ENCODE peak calls at places on chromosomes 1 and 21, in five cellular contexts. One of them, this sample, is unnamed.

GRCh38 chr1:210797422-210797821 is 336.5 kb downstream of the KCNH1 start:
- DNase-seq in K562: no peak
- DNase-seq in HepG2: no peak
- DNase-seq in H1: no peak
- DNase-seq in A549: no peak
- DNase-seq in this sample: no peak

GRCh38 chr1:119822406-119822805 is 11.1 kb upstream of the REG4 start:
- DNase-seq in K562: no peak
- DNase-seq in A549: no peak
- DNase-seq in H1: no peak
- DNase-seq in HepG2: no peak
- DNase-seq in this sample: no peak

GRCh38 chr1:218297867-218298266 is 12.8 kb downstream of the RRP15 start:
- DNase-seq in A549: no peak
- DNase-seq in HepG2: no peak
- DNase-seq in H1: no peak
- DNase-seq in K562: no peak
- DNase-seq in this sample: no peak

GRCh38 chr21:25342811-25343210 is 264.5 kb downstream of the MRPL39 start:
- DNase-seq in A549: no peak
- DNase-seq in K562: no peak
- DNase-seq in HepG2: no peak
- DNase-seq in H1: no peak
- DNase-seq in this sample: no peak

GRCh38 chr1:8987881-8988617 is 38.2 kb downstream of the SLC2A7 start:
- DNase-seq in HepG2: no peak
- DNase-seq in A549: peak; percentile 44
- DNase-seq in K562: peak; percentile 84
- DNase-seq in H1: no peak
- DNase-seq in this sample: peak; percentile 64

GRCh38 chr1:247528812-247529474 is 7.3 kb downstream of the OR2C3 start:
- DNase-seq in K562: no peak
- DNase-seq in A549: no peak
- DNase-seq in HepG2: no peak
- DNase-seq in H1: no peak
- DNase-seq in this sample: no peak

GRCh38 chr1:101436100-101436511 is 199.3 kb downstream of the S1PR1 start:
- DNase-seq in HepG2: no peak
- DNase-seq in H1: no peak
- DNase-seq in K562: no peak
- DNase-seq in A549: no peak
- DNase-seq in this sample: no peak

GRCh38 chr1:237873487-237873927 is 17.2 kb downstream of the ZP4 start:
- DNase-seq in H1: peak; percentile 47
- DNase-seq in A549: peak; percentile 52
- DNase-seq in K562: no peak
- DNase-seq in HepG2: no peak
- DNase-seq in this sample: no peak

GRCh38 chr1:166079276-166079675 is 87.5 kb downstream of the FAM78B start:
- DNase-seq in A549: no peak
- DNase-seq in K562: no peak
- DNase-seq in H1: no peak
- DNase-seq in HepG2: no peak
- DNase-seq in this sample: no peak

GRCh38 chr1:230327892-230328284 is 98.2 kb downstream of the PGBD5 start:
- DNase-seq in HepG2: no peak
- DNase-seq in K562: no peak
- DNase-seq in A549: peak; percentile 28
- DNase-seq in H1: no peak
- DNase-seq in this sample: no peak

GRCh38 chr1:36842448-36842847 is 191.9 kb downstream of the GRIK3 start:
- DNase-seq in K562: no peak
- DNase-seq in H1: no peak
- DNase-seq in A549: no peak
- DNase-seq in HepG2: no peak
- DNase-seq in this sample: no peak

GRCh38 chr21:43850728-43851295 is 14.2 kb upstream of the AGPAT3 start:
- DNase-seq in A549: no peak
- DNase-seq in HepG2: no peak
- DNase-seq in K562: no peak
- DNase-seq in H1: no peak
- DNase-seq in this sample: no peak

GRCh38 chr1:202281316-202282016 is 60.3 kb downstream of the UBE2T start:
- DNase-seq in A549: no peak
- DNase-seq in HepG2: no peak
- DNase-seq in H1: no peak
- DNase-seq in K562: no peak
- DNase-seq in this sample: peak; percentile 63

GRCh38 chr1:248905949-248906740 is at the start of gene PGBD2:
- DNase-seq in H1: peak; percentile 81
- DNase-seq in HepG2: peak; percentile 81
- DNase-seq in A549: peak; percentile 96
- DNase-seq in K562: peak; percentile 98
- DNase-seq in this sample: peak; percentile 93

GRCh38 chr1:62391369-62391971 is 45.4 kb upstream of the USP1 start:
- DNase-seq in A549: no peak
- DNase-seq in HepG2: peak; percentile 62
- DNase-seq in K562: peak; percentile 52
- DNase-seq in H1: peak; percentile 23
- DNase-seq in this sample: peak; percentile 5

GRCh38 chr1:77392486-77392885 is 110.7 kb downstream of the AK5 start:
- DNase-seq in K562: no peak
- DNase-seq in HepG2: no peak
- DNase-seq in H1: no peak
- DNase-seq in A549: no peak
- DNase-seq in this sample: peak; percentile 48

GRCh38 chr1:27391511-27392095 is 819 bp upstream of the GPR3 start:
- DNase-seq in HepG2: peak; percentile 29
- DNase-seq in H1: no peak
- DNase-seq in K562: peak; percentile 64
- DNase-seq in A549: peak; percentile 28
- DNase-seq in this sample: peak; percentile 47

GRCh38 chr1:31765041-31765467 is 914 bp upstream of the ADGRB2 start:
- DNase-seq in HepG2: no peak
- DNase-seq in H1: no peak
- DNase-seq in A549: peak; percentile 65
- DNase-seq in K562: peak; percentile 45
- DNase-seq in this sample: peak; percentile 25

GRCh38 chr1:193211539-193211938 is 25.1 kb upstream of the B3GALT2 start:
- DNase-seq in K562: no peak
- DNase-seq in HepG2: peak; percentile 25
- DNase-seq in A549: peak; percentile 81
- DNase-seq in H1: no peak
- DNase-seq in this sample: peak; percentile 11

GRCh38 chr1:193417420-193417819 is 231.0 kb upstream of the B3GALT2 start:
- DNase-seq in HepG2: no peak
- DNase-seq in K562: no peak
- DNase-seq in A549: peak; percentile 11
- DNase-seq in H1: no peak
- DNase-seq in this sample: no peak

GRCh38 chr1:244952940-244953339 is 88.6 kb upstream of the HNRNPU start:
- DNase-seq in HepG2: no peak
- DNase-seq in A549: peak; percentile 88
- DNase-seq in K562: no peak
- DNase-seq in H1: no peak
- DNase-seq in this sample: no peak

GRCh38 chr1:202802998-202803932 is 5.0 kb downstream of the KDM5B start:
- DNase-seq in A549: peak; percentile 75
- DNase-seq in HepG2: no peak
- DNase-seq in H1: no peak
- DNase-seq in K562: no peak
- DNase-seq in this sample: peak; percentile 10

GRCh38 chr1:102595106-102595505 is 513.2 kb downstream of the COL11A1 start:
- DNase-seq in A549: no peak
- DNase-seq in HepG2: no peak
- DNase-seq in K562: no peak
- DNase-seq in H1: no peak
- DNase-seq in this sample: no peak

GRCh38 chr1:3061981-3062615 is 6.9 kb upstream of the PRDM16 start:
- DNase-seq in H1: no peak
- DNase-seq in A549: no peak
- DNase-seq in K562: no peak
- DNase-seq in HepG2: no peak
- DNase-seq in this sample: no peak

GRCh38 chr1:204874274-204874673 is 3.6 kb downstream of the NFASC start:
- DNase-seq in H1: no peak
- DNase-seq in HepG2: no peak
- DNase-seq in A549: no peak
- DNase-seq in K562: no peak
- DNase-seq in this sample: no peak

DNA sequence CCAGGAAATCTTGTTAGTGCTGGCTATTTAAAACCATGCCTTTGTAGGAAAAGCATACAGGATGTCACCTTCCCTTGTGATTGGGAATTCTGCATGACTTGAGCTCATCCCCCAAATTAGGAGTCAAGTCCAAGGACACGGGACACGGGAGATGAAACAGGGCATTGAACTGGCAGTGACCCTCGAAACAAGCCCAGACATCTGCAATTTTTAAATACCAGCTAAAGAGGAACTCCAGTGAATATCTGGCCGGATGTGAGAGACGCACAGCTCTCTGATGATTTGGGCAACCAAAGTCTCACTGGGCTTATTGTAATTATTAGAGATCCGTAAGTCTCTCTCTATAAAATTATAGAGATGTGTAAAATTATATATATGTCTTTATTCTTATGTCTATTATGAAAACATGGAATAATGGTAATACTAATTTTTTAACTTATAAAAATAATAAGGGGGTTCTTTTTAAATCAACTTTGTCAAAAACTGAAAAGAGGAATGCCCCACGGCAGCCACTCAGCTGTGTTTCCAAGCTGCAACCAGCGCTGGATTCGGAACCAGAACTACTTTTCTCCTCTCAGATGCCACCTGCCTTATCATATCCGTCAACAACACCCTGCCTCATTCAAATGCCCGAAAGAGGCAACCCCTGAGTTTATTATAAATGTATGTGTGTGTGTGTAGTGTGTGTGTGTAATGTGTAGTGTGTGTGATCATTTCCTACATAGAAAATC is 32.6 kb downstream of the C2CD2 start:
- DNase-seq in HepG2: peak; percentile 16
- DNase-seq in H1: no peak
- DNase-seq in K562: no peak
- DNase-seq in A549: no peak
- DNase-seq in this sample: no peak
- TF ChIP-seq JUN in HepG2: no peak
- TF ChIP-seq JUN in H1: no peak
- TF ChIP-seq JUN in K562: no peak
- TF ChIP-seq JUN in A549: no peak
- TF ChIP-seq JUN in this sample: no peak

GRCh38 chr1:44807364-44808062 is 362 bp upstream of the DYNLT4 start:
- DNase-seq in H1: peak; percentile 89
- DNase-seq in A549: peak; percentile 97
- DNase-seq in HepG2: peak; percentile 98
- DNase-seq in K562: peak; percentile 86
- DNase-seq in this sample: peak; percentile 100
- TF ChIP-seq POLR2A in H1: no peak
- TF ChIP-seq POLR2A in A549: no peak
- TF ChIP-seq POLR2A in HepG2: peak; percentile 69
- TF ChIP-seq POLR2A in K562: peak; percentile 88
- TF ChIP-seq POLR2A in this sample: peak; percentile 75

GRCh38 chr1:209625791-209626285 is 26.4 kb downstream of the LAMB3 start:
- DNase-seq in K562: no peak
- DNase-seq in HepG2: no peak
- DNase-seq in A549: no peak
- DNase-seq in H1: no peak
- DNase-seq in this sample: no peak
- H3K27ac ChIP-seq in K562: no peak overlapping the region
- H3K27ac ChIP-seq in HepG2: no peak overlapping the region
- H3K27ac ChIP-seq in A549: no peak overlapping the region
- H3K27ac ChIP-seq in H1: no peak overlapping the region
- H3K27ac ChIP-seq in this sample: no peak overlapping the region

GRCh38 chr1:183932412-183932811 is 105.1 kb downstream of the COLGALT2 start:
- DNase-seq in H1: no peak
- DNase-seq in K562: no peak
- DNase-seq in A549: no peak
- DNase-seq in HepG2: no peak
- DNase-seq in this sample: peak; percentile 12

GRCh38 chr1:183936009-183936408 is 101.5 kb downstream of the COLGALT2 start:
- DNase-seq in H1: no peak
- DNase-seq in HepG2: no peak
- DNase-seq in K562: peak; percentile 27
- DNase-seq in A549: no peak
- DNase-seq in this sample: no peak

GRCh38 chr1:183933528-183934179 is 103.9 kb downstream of the COLGALT2 start:
- DNase-seq in H1: no peak
- DNase-seq in A549: no peak
- DNase-seq in K562: no peak
- DNase-seq in HepG2: no peak
- DNase-seq in this sample: no peak

GRCh38 chr1:183934284-183934683 is 103.2 kb downstream of the COLGALT2 start:
- DNase-seq in K562: no peak
- DNase-seq in HepG2: no peak
- DNase-seq in A549: no peak
- DNase-seq in H1: no peak
- DNase-seq in this sample: no peak

GRCh38 chr1:183936791-183937190 is 100.7 kb downstream of the COLGALT2 start:
- DNase-seq in A549: no peak
- DNase-seq in K562: no peak
- DNase-seq in H1: no peak
- DNase-seq in HepG2: no peak
- DNase-seq in this sample: no peak
- TF ChIP-seq JUN in A549: no peak
- TF ChIP-seq JUN in K562: no peak
- TF ChIP-seq JUN in H1: no peak
- TF ChIP-seq JUN in HepG2: no peak
- TF ChIP-seq JUN in this sample: no peak

DNA sequence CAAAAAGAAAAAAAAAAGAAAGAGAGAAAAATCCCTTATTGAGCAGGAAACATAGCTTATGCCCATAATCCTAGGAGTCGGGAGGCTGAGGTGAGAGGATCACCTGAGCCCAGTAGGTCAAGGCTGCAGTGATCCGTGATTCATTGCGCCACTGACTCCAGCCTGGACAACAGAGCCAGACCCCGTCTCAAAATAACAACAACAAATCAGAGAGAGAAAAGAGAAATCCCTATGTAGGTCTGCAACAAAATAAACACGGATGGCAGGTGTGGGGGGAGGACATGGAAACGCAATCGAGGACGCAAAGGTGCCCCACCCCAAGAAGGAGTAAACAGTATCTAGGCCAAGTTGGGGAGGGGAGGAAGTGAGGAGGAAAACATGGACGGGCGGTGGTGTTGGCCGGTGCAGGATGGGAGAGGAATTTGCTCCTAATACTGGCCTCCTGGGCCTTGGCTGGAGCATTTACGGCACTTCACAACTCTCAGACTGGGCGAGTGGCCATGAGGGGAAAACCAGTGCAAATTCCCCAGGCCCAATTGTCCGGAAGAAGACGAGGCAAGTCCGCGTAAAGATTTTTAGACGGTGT is 612 bp upstream of the CHTOP start:
- DNase-seq in K562: peak; percentile 39
- DNase-seq in H1: no peak
- DNase-seq in A549: peak; percentile 62
- DNase-seq in HepG2: no peak
- DNase-seq in this sample: no peak
- TF ChIP-seq POLR2A in K562: no peak
- TF ChIP-seq POLR2A in H1: no peak
- TF ChIP-seq POLR2A in A549: peak; percentile 2
- TF ChIP-seq POLR2A in HepG2: no peak
- TF ChIP-seq POLR2A in this sample: no peak